ENCODE peak calls at places on chromosomes 4 and X, in seven cellular contexts. One of them, this sample, is unnamed.

GRCh38 chr4:47704693-47705325 is 133.1 kb downstream of the CORIN start:
- DNase-seq in frontal cortex: peak
- DNase-seq in AG08396: peak
- DNase-seq in body of pancreas: peak
- DNase-seq in activated CD8-positive, alpha-beta memory T cell treated with anti-CD3 and anti-CD28 coated beads for 48 hours: no peak
- DNase-seq in activated CD4-positive, alpha-beta T cell treated with anti-CD3 and anti-CD28 coated beads, Interleukin-2, amount 10 ng/mL, durations not matched to agents 24 days and 14 days: peak
- DNase-seq in stimulated activated CD4-positive, alpha-beta T cell treated with anti-CD3 and anti-CD28 coated beads, Interleukin-2, amount 100 ng/mL, for 48 hours: no peak
- DNase-seq in this sample: peak

GRCh38 chr4:145012841-145013240 is 85.2 kb downstream of the ANAPC10 start:
- DNase-seq in frontal cortex: no peak
- DNase-seq in AG08396: no peak
- DNase-seq in body of pancreas: no peak
- DNase-seq in activated CD8-positive, alpha-beta memory T cell treated with anti-CD3 and anti-CD28 coated beads for 48 hours: no peak
- DNase-seq in activated CD4-positive, alpha-beta T cell treated with anti-CD3 and anti-CD28 coated beads, Interleukin-2, amount 10 ng/mL, durations not matched to agents 24 days and 14 days: no peak
- DNase-seq in stimulated activated CD4-positive, alpha-beta T cell treated with anti-CD3 and anti-CD28 coated beads, Interleukin-2, amount 100 ng/mL, for 48 hours: no peak
- DNase-seq in this sample: no peak

GRCh38 chr4:105601406-105601805 is 49.0 kb downstream of the ARHGEF38 start:
- DNase-seq in frontal cortex: no peak
- DNase-seq in AG08396: no peak
- DNase-seq in body of pancreas: no peak
- DNase-seq in activated CD8-positive, alpha-beta memory T cell treated with anti-CD3 and anti-CD28 coated beads for 48 hours: no peak
- DNase-seq in activated CD4-positive, alpha-beta T cell treated with anti-CD3 and anti-CD28 coated beads, Interleukin-2, amount 10 ng/mL, durations not matched to agents 24 days and 14 days: no peak
- DNase-seq in stimulated activated CD4-positive, alpha-beta T cell treated with anti-CD3 and anti-CD28 coated beads, Interleukin-2, amount 100 ng/mL, for 48 hours: no peak
- DNase-seq in this sample: no peak

GRCh38 chrX:23317799-23318724 is 16.6 kb upstream of the PTCHD1 start:
- DNase-seq in frontal cortex: no peak
- DNase-seq in AG08396: peak
- DNase-seq in body of pancreas: no peak
- DNase-seq in activated CD8-positive, alpha-beta memory T cell treated with anti-CD3 and anti-CD28 coated beads for 48 hours: no peak
- DNase-seq in activated CD4-positive, alpha-beta T cell treated with anti-CD3 and anti-CD28 coated beads, Interleukin-2, amount 10 ng/mL, durations not matched to agents 24 days and 14 days: peak
- DNase-seq in stimulated activated CD4-positive, alpha-beta T cell treated with anti-CD3 and anti-CD28 coated beads, Interleukin-2, amount 100 ng/mL, for 48 hours: peak
- DNase-seq in this sample: peak

GRCh38 chrX:97027384-97027922 is 143.7 kb downstream of the RPA4 start:
- DNase-seq in frontal cortex: no peak
- DNase-seq in AG08396: no peak
- DNase-seq in body of pancreas: no peak
- DNase-seq in activated CD8-positive, alpha-beta memory T cell treated with anti-CD3 and anti-CD28 coated beads for 48 hours: no peak
- DNase-seq in activated CD4-positive, alpha-beta T cell treated with anti-CD3 and anti-CD28 coated beads, Interleukin-2, amount 10 ng/mL, durations not matched to agents 24 days and 14 days: no peak
- DNase-seq in stimulated activated CD4-positive, alpha-beta T cell treated with anti-CD3 and anti-CD28 coated beads, Interleukin-2, amount 100 ng/mL, for 48 hours: no peak
- DNase-seq in this sample: no peak

GRCh38 chr4:137116144-137116543 is 416.1 kb downstream of the PCDH18 start:
- DNase-seq in frontal cortex: no peak
- DNase-seq in AG08396: no peak
- DNase-seq in body of pancreas: no peak
- DNase-seq in activated CD8-positive, alpha-beta memory T cell treated with anti-CD3 and anti-CD28 coated beads for 48 hours: no peak
- DNase-seq in activated CD4-positive, alpha-beta T cell treated with anti-CD3 and anti-CD28 coated beads, Interleukin-2, amount 10 ng/mL, durations not matched to agents 24 days and 14 days: no peak
- DNase-seq in stimulated activated CD4-positive, alpha-beta T cell treated with anti-CD3 and anti-CD28 coated beads, Interleukin-2, amount 100 ng/mL, for 48 hours: no peak
- DNase-seq in this sample: no peak

GRCh38 chrX:1391370-1391706 is 575 bp downstream of the SLC25A6 start:
- DNase-seq in frontal cortex: no peak
- DNase-seq in AG08396: peak
- DNase-seq in body of pancreas: peak
- DNase-seq in activated CD8-positive, alpha-beta memory T cell treated with anti-CD3 and anti-CD28 coated beads for 48 hours: no peak
- DNase-seq in activated CD4-positive, alpha-beta T cell treated with anti-CD3 and anti-CD28 coated beads, Interleukin-2, amount 10 ng/mL, durations not matched to agents 24 days and 14 days: peak
- DNase-seq in stimulated activated CD4-positive, alpha-beta T cell treated with anti-CD3 and anti-CD28 coated beads, Interleukin-2, amount 100 ng/mL, for 48 hours: no peak
- DNase-seq in this sample: peak

GRCh38 chrX:112961981-112962380 is 121.3 kb upstream of the AMOT start:
- DNase-seq in frontal cortex: no peak
- DNase-seq in AG08396: no peak
- DNase-seq in body of pancreas: no peak
- DNase-seq in activated CD8-positive, alpha-beta memory T cell treated with anti-CD3 and anti-CD28 coated beads for 48 hours: no peak
- DNase-seq in activated CD4-positive, alpha-beta T cell treated with anti-CD3 and anti-CD28 coated beads, Interleukin-2, amount 10 ng/mL, durations not matched to agents 24 days and 14 days: no peak
- DNase-seq in stimulated activated CD4-positive, alpha-beta T cell treated with anti-CD3 and anti-CD28 coated beads, Interleukin-2, amount 100 ng/mL, for 48 hours: no peak
- DNase-seq in this sample: no peak

GRCh38 chr4:56979674-56980073 is 978 bp downstream of the POLR2B start:
- DNase-seq in frontal cortex: no peak
- DNase-seq in AG08396: no peak
- DNase-seq in body of pancreas: peak
- DNase-seq in activated CD8-positive, alpha-beta memory T cell treated with anti-CD3 and anti-CD28 coated beads for 48 hours: no peak
- DNase-seq in activated CD4-positive, alpha-beta T cell treated with anti-CD3 and anti-CD28 coated beads, Interleukin-2, amount 10 ng/mL, durations not matched to agents 24 days and 14 days: peak
- DNase-seq in stimulated activated CD4-positive, alpha-beta T cell treated with anti-CD3 and anti-CD28 coated beads, Interleukin-2, amount 100 ng/mL, for 48 hours: peak
- DNase-seq in this sample: no peak

GRCh38 chrX:129116651-129117050 is 406.6 kb downstream of the SMARCA1 start:
- DNase-seq in frontal cortex: no peak
- DNase-seq in AG08396: no peak
- DNase-seq in body of pancreas: no peak
- DNase-seq in activated CD8-positive, alpha-beta memory T cell treated with anti-CD3 and anti-CD28 coated beads for 48 hours: no peak
- DNase-seq in activated CD4-positive, alpha-beta T cell treated with anti-CD3 and anti-CD28 coated beads, Interleukin-2, amount 10 ng/mL, durations not matched to agents 24 days and 14 days: no peak
- DNase-seq in stimulated activated CD4-positive, alpha-beta T cell treated with anti-CD3 and anti-CD28 coated beads, Interleukin-2, amount 100 ng/mL, for 48 hours: no peak
- DNase-seq in this sample: no peak

GRCh38 chrX:20067709-20068315 is 48.9 kb downstream of the MAP7D2 start:
- DNase-seq in frontal cortex: peak
- DNase-seq in AG08396: peak
- DNase-seq in body of pancreas: peak
- DNase-seq in activated CD8-positive, alpha-beta memory T cell treated with anti-CD3 and anti-CD28 coated beads for 48 hours: no peak
- DNase-seq in activated CD4-positive, alpha-beta T cell treated with anti-CD3 and anti-CD28 coated beads, Interleukin-2, amount 10 ng/mL, durations not matched to agents 24 days and 14 days: no peak
- DNase-seq in stimulated activated CD4-positive, alpha-beta T cell treated with anti-CD3 and anti-CD28 coated beads, Interleukin-2, amount 100 ng/mL, for 48 hours: no peak
- DNase-seq in this sample: peak

GRCh38 chr4:109184421-109184956 is 118.0 kb downstream of the COL25A1 start:
- DNase-seq in frontal cortex: no peak
- DNase-seq in AG08396: no peak
- DNase-seq in body of pancreas: no peak
- DNase-seq in activated CD8-positive, alpha-beta memory T cell treated with anti-CD3 and anti-CD28 coated beads for 48 hours: no peak
- DNase-seq in activated CD4-positive, alpha-beta T cell treated with anti-CD3 and anti-CD28 coated beads, Interleukin-2, amount 10 ng/mL, durations not matched to agents 24 days and 14 days: no peak
- DNase-seq in stimulated activated CD4-positive, alpha-beta T cell treated with anti-CD3 and anti-CD28 coated beads, Interleukin-2, amount 100 ng/mL, for 48 hours: no peak
- DNase-seq in this sample: no peak

GRCh38 chr4:92104506-92104905 is 199.3 kb upstream of the GRID2 start:
- DNase-seq in frontal cortex: no peak
- DNase-seq in AG08396: no peak
- DNase-seq in body of pancreas: no peak
- DNase-seq in activated CD8-positive, alpha-beta memory T cell treated with anti-CD3 and anti-CD28 coated beads for 48 hours: no peak
- DNase-seq in activated CD4-positive, alpha-beta T cell treated with anti-CD3 and anti-CD28 coated beads, Interleukin-2, amount 10 ng/mL, durations not matched to agents 24 days and 14 days: no peak
- DNase-seq in stimulated activated CD4-positive, alpha-beta T cell treated with anti-CD3 and anti-CD28 coated beads, Interleukin-2, amount 100 ng/mL, for 48 hours: no peak
- DNase-seq in this sample: no peak

GRCh38 chrX:17552251-17552650 is 177.3 kb downstream of the NHS start:
- DNase-seq in frontal cortex: no peak
- DNase-seq in AG08396: no peak
- DNase-seq in body of pancreas: no peak
- DNase-seq in activated CD8-positive, alpha-beta memory T cell treated with anti-CD3 and anti-CD28 coated beads for 48 hours: no peak
- DNase-seq in activated CD4-positive, alpha-beta T cell treated with anti-CD3 and anti-CD28 coated beads, Interleukin-2, amount 10 ng/mL, durations not matched to agents 24 days and 14 days: no peak
- DNase-seq in stimulated activated CD4-positive, alpha-beta T cell treated with anti-CD3 and anti-CD28 coated beads, Interleukin-2, amount 100 ng/mL, for 48 hours: no peak
- DNase-seq in this sample: peak

GRCh38 chrX:132216806-132217202 is 2.4 kb downstream of the RAP2C start:
- DNase-seq in frontal cortex: no peak
- DNase-seq in AG08396: no peak
- DNase-seq in body of pancreas: no peak
- DNase-seq in activated CD8-positive, alpha-beta memory T cell treated with anti-CD3 and anti-CD28 coated beads for 48 hours: no peak
- DNase-seq in activated CD4-positive, alpha-beta T cell treated with anti-CD3 and anti-CD28 coated beads, Interleukin-2, amount 10 ng/mL, durations not matched to agents 24 days and 14 days: peak
- DNase-seq in stimulated activated CD4-positive, alpha-beta T cell treated with anti-CD3 and anti-CD28 coated beads, Interleukin-2, amount 100 ng/mL, for 48 hours: peak
- DNase-seq in this sample: no peak

GRCh38 chr4:127782025-127782274 is 172 bp upstream of the HSPA4L start:
- DNase-seq in frontal cortex: peak
- DNase-seq in AG08396: peak
- DNase-seq in body of pancreas: peak
- DNase-seq in activated CD8-positive, alpha-beta memory T cell treated with anti-CD3 and anti-CD28 coated beads for 48 hours: peak
- DNase-seq in activated CD4-positive, alpha-beta T cell treated with anti-CD3 and anti-CD28 coated beads, Interleukin-2, amount 10 ng/mL, durations not matched to agents 24 days and 14 days: no peak
- DNase-seq in stimulated activated CD4-positive, alpha-beta T cell treated with anti-CD3 and anti-CD28 coated beads, Interleukin-2, amount 100 ng/mL, for 48 hours: peak
- DNase-seq in this sample: peak

GRCh38 chrX:22686138-22686541 is 313.6 kb upstream of the DDX53 start:
- DNase-seq in frontal cortex: no peak
- DNase-seq in AG08396: no peak
- DNase-seq in body of pancreas: no peak
- DNase-seq in activated CD8-positive, alpha-beta memory T cell treated with anti-CD3 and anti-CD28 coated beads for 48 hours: no peak
- DNase-seq in activated CD4-positive, alpha-beta T cell treated with anti-CD3 and anti-CD28 coated beads, Interleukin-2, amount 10 ng/mL, durations not matched to agents 24 days and 14 days: no peak
- DNase-seq in stimulated activated CD4-positive, alpha-beta T cell treated with anti-CD3 and anti-CD28 coated beads, Interleukin-2, amount 100 ng/mL, for 48 hours: no peak
- DNase-seq in this sample: no peak

GRCh38 chr4:169335331-169335730 is 64.6 kb upstream of the SH3RF1 start:
- DNase-seq in frontal cortex: no peak
- DNase-seq in AG08396: no peak
- DNase-seq in body of pancreas: no peak
- DNase-seq in activated CD8-positive, alpha-beta memory T cell treated with anti-CD3 and anti-CD28 coated beads for 48 hours: no peak
- DNase-seq in activated CD4-positive, alpha-beta T cell treated with anti-CD3 and anti-CD28 coated beads, Interleukin-2, amount 10 ng/mL, durations not matched to agents 24 days and 14 days: no peak
- DNase-seq in stimulated activated CD4-positive, alpha-beta T cell treated with anti-CD3 and anti-CD28 coated beads, Interleukin-2, amount 100 ng/mL, for 48 hours: no peak
- DNase-seq in this sample: no peak

GRCh38 chrX:23931149-23931604 is 23.4 kb downstream of the CXorf58 start:
- DNase-seq in frontal cortex: no peak
- DNase-seq in AG08396: no peak
- DNase-seq in body of pancreas: no peak
- DNase-seq in activated CD8-positive, alpha-beta memory T cell treated with anti-CD3 and anti-CD28 coated beads for 48 hours: no peak
- DNase-seq in activated CD4-positive, alpha-beta T cell treated with anti-CD3 and anti-CD28 coated beads, Interleukin-2, amount 10 ng/mL, durations not matched to agents 24 days and 14 days: peak
- DNase-seq in stimulated activated CD4-positive, alpha-beta T cell treated with anti-CD3 and anti-CD28 coated beads, Interleukin-2, amount 100 ng/mL, for 48 hours: no peak
- DNase-seq in this sample: no peak

GRCh38 chr4:124757121-124757520 is 44.6 kb upstream of the ANKRD50 start:
- DNase-seq in frontal cortex: no peak
- DNase-seq in AG08396: no peak
- DNase-seq in body of pancreas: no peak
- DNase-seq in activated CD8-positive, alpha-beta memory T cell treated with anti-CD3 and anti-CD28 coated beads for 48 hours: no peak
- DNase-seq in activated CD4-positive, alpha-beta T cell treated with anti-CD3 and anti-CD28 coated beads, Interleukin-2, amount 10 ng/mL, durations not matched to agents 24 days and 14 days: no peak
- DNase-seq in stimulated activated CD4-positive, alpha-beta T cell treated with anti-CD3 and anti-CD28 coated beads, Interleukin-2, amount 100 ng/mL, for 48 hours: no peak
- DNase-seq in this sample: no peak

GRCh38 chr4:175622887-175623286 is 189.2 kb downstream of the GPM6A start:
- DNase-seq in frontal cortex: no peak
- DNase-seq in AG08396: no peak
- DNase-seq in body of pancreas: no peak
- DNase-seq in activated CD8-positive, alpha-beta memory T cell treated with anti-CD3 and anti-CD28 coated beads for 48 hours: no peak
- DNase-seq in activated CD4-positive, alpha-beta T cell treated with anti-CD3 and anti-CD28 coated beads, Interleukin-2, amount 10 ng/mL, durations not matched to agents 24 days and 14 days: no peak
- DNase-seq in stimulated activated CD4-positive, alpha-beta T cell treated with anti-CD3 and anti-CD28 coated beads, Interleukin-2, amount 100 ng/mL, for 48 hours: no peak
- DNase-seq in this sample: no peak

GRCh38 chrX:387729-388128 is 1.0 kb upstream of the PPP2R3B start:
- DNase-seq in frontal cortex: no peak
- DNase-seq in AG08396: no peak
- DNase-seq in body of pancreas: peak
- DNase-seq in activated CD8-positive, alpha-beta memory T cell treated with anti-CD3 and anti-CD28 coated beads for 48 hours: no peak
- DNase-seq in activated CD4-positive, alpha-beta T cell treated with anti-CD3 and anti-CD28 coated beads, Interleukin-2, amount 10 ng/mL, durations not matched to agents 24 days and 14 days: peak
- DNase-seq in stimulated activated CD4-positive, alpha-beta T cell treated with anti-CD3 and anti-CD28 coated beads, Interleukin-2, amount 100 ng/mL, for 48 hours: no peak
- DNase-seq in this sample: no peak

GRCh38 chrX:7444967-7445366 is 297.0 kb upstream of the PUDP start:
- DNase-seq in frontal cortex: no peak
- DNase-seq in AG08396: no peak
- DNase-seq in body of pancreas: no peak
- DNase-seq in activated CD8-positive, alpha-beta memory T cell treated with anti-CD3 and anti-CD28 coated beads for 48 hours: no peak
- DNase-seq in activated CD4-positive, alpha-beta T cell treated with anti-CD3 and anti-CD28 coated beads, Interleukin-2, amount 10 ng/mL, durations not matched to agents 24 days and 14 days: no peak
- DNase-seq in stimulated activated CD4-positive, alpha-beta T cell treated with anti-CD3 and anti-CD28 coated beads, Interleukin-2, amount 100 ng/mL, for 48 hours: no peak
- DNase-seq in this sample: no peak

GRCh38 chrX:152640039-152640818 is 2.5 kb downstream of the GABRQ start:
- DNase-seq in frontal cortex: no peak
- DNase-seq in AG08396: peak
- DNase-seq in body of pancreas: no peak
- DNase-seq in activated CD8-positive, alpha-beta memory T cell treated with anti-CD3 and anti-CD28 coated beads for 48 hours: no peak
- DNase-seq in activated CD4-positive, alpha-beta T cell treated with anti-CD3 and anti-CD28 coated beads, Interleukin-2, amount 10 ng/mL, durations not matched to agents 24 days and 14 days: no peak
- DNase-seq in stimulated activated CD4-positive, alpha-beta T cell treated with anti-CD3 and anti-CD28 coated beads, Interleukin-2, amount 100 ng/mL, for 48 hours: no peak
- DNase-seq in this sample: peak